ENCODE peak calls at places on chromosomes 2 and 18, in five cellular contexts. L, Q, E, C and A are unnamed samples.

GRCh38 chr2:207459990-207460757 is 69.6 kb upstream of the CREB1 start:
- ATAC-seq in L (no peak), Q (no peak), E (no peak), C (no peak), A (no peak)

GRCh38 chr2:162126145-162126926 is 25.7 kb downstream of the GCG start:
- ATAC-seq in L (no peak), Q (no peak), E (no peak), C (no peak), A (peak)

GRCh38 chr18:75162467-75162866 is 46.5 kb downstream of the PTGR3 start:
- ATAC-seq in L (peak), Q (no peak), E (peak), C (no peak), A (no peak)

GRCh38 chr18:70321616-70322015 is 32.8 kb downstream of the SOCS6 start:
- ATAC-seq in L (no peak), Q (no peak), E (no peak), C (no peak), A (no peak)

GRCh38 chr2:241844831-241845578 is 13.7 kb downstream of the PDCD1 start:
- ATAC-seq in L (no peak), Q (no peak), E (no peak), C (no peak), A (no peak)

GRCh38 chr18:51149605-51150429 is 47.7 kb downstream of the MEX3C start:
- ATAC-seq in L (no peak), Q (no peak), E (no peak), C (no peak), A (peak)

GRCh38 chr2:73956211-73956865 is 28.4 kb upstream of the TET3 start:
- ATAC-seq in L (no peak), Q (no peak), E (no peak), C (no peak), A (no peak)

GRCh38 chr2:56969513-56969912 is 785.7 kb downstream of the CCDC85A start:
- ATAC-seq in L (no peak), Q (no peak), E (no peak), C (no peak), A (no peak)

GRCh38 chr2:216911886-216912285 is 52.0 kb upstream of the TNP1 start:
- ATAC-seq in L (no peak), Q (no peak), E (no peak), C (no peak), A (no peak)

GRCh38 chr18:11899063-11899462 is 9.1 kb downstream of the MPPE1 start:
- ATAC-seq in L (no peak), Q (no peak), E (no peak), C (no peak), A (no peak)

GRCh38 chr2:219277703-219278654 is 1.2 kb upstream of the DNAJB2 start:
- ATAC-seq in L (peak), Q (no peak), E (peak), C (peak), A (peak)

GRCh38 chr2:169495310-169495928 is 14.1 kb upstream of the KLHL41 start:
- ATAC-seq in L (no peak), Q (no peak), E (no peak), C (no peak), A (no peak)